ENCODE peak calls at places on chromosomes 13 and 19, in nine cellular contexts. T is RWPE2, E is fibroblast of the aortic adventitia, G is lung, X is cardiac muscle cell, L is B cell, O is AG10803, I is right lobe of liver, F is Calu3. U is an unnamed sample.

GRCh38 chr19:11576186-11576585 is 1.3 kb downstream of the ACP5 start:
- DNase-seq in T (no peak), E (no peak), G (no peak), X (no peak), L (no peak), O (no peak), I (no peak), F (no peak), U (no peak)

GRCh38 chr19:15412832-15413231 is 6.0 kb downstream of the AKAP8L start:
- DNase-seq in T (peak; percentile 2), E (no peak), G (no peak), X (no peak), L (no peak), O (no peak), I (no peak), F (no peak), U (no peak)

GRCh38 chr19:15122331-15123030 is 15.3 kb downstream of the SYDE1 start:
- DNase-seq in T (peak; percentile 12), E (no peak), G (no peak), X (no peak), L (no peak), O (no peak), I (no peak), F (no peak), U (no peak)

GRCh38 chr19:41031926-41032325 is 40.8 kb downstream of the CYP2B6 start:
- DNase-seq in T (no peak), E (peak; percentile 14), G (no peak), X (peak; percentile 2), L (no peak), O (no peak), I (no peak), F (no peak), U (no peak)

GRCh38 chr13:53138369-53139036 is 109.9 kb downstream of the OLFM4 start:
- DNase-seq in T (no peak), E (no peak), G (no peak), X (peak; percentile 82), L (no peak), O (peak; percentile 57), I (no peak), F (no peak), U (no peak)

GRCh38 chr13:47334173-47334572 is 437.3 kb upstream of the HTR2A start:
- DNase-seq in T (no peak), E (peak; percentile 86), G (no peak), X (peak; percentile 59), L (no peak), O (peak; percentile 96), I (no peak), F (no peak), U (no peak)

GRCh38 chr19:47157455-47158321 is 27.1 kb downstream of the SAE1 start:
- DNase-seq in T (no peak), E (peak; percentile 90), G (peak; percentile 31), X (peak; percentile 83), L (peak; percentile 59), O (peak; percentile 81), I (peak; percentile 25), F (no peak), U (no peak)

GRCh38 chr13:46552302-46552680 is 679 bp upstream of the LRCH1 start:
- DNase-seq in T (no peak), E (no peak), G (no peak), X (no peak), L (peak; percentile 23), O (no peak), I (no peak), F (no peak), U (no peak)

GRCh38 chr19:1408300-1409203 is 1.2 kb downstream of the DAZAP1 start:
- DNase-seq in T (no peak), E (peak; percentile 66), G (peak; percentile 62), X (peak; percentile 62), L (peak; percentile 69), O (peak; percentile 64), I (peak; percentile 64), F (peak; percentile 30), U (no peak)

GRCh38 chr19:14542721-14543328 is 13.4 kb downstream of the TECR start:
- DNase-seq in T (no peak), E (peak; percentile 75), G (no peak), X (peak; percentile 40), L (no peak), O (peak; percentile 67), I (no peak), F (no peak), U (no peak)

GRCh38 chr19:17103177-17103576 is 27.6 kb downstream of the MYO9B start:
- DNase-seq in T (no peak), E (peak; percentile 47), G (no peak), X (peak; percentile 59), L (no peak), O (no peak), I (no peak), F (peak; percentile 7), U (no peak)

GRCh38 chr19:35487821-35488220 is 2.4 kb downstream of the KRTDAP start:
- DNase-seq in T (no peak), E (no peak), G (no peak), X (no peak), L (no peak), O (no peak), I (no peak), F (no peak), U (no peak)

GRCh38 chr19:5645409-5645808 is 22.5 kb downstream of the SAFB start:
- DNase-seq in T (no peak), E (no peak), G (no peak), X (no peak), L (no peak), O (no peak), I (no peak), F (no peak), U (no peak)

GRCh38 chr19:55257461-55258411 is 1.1 kb downstream of the PPP6R1 start:
- DNase-seq in T (no peak), E (peak; percentile 4), G (no peak), X (peak; percentile 17), L (peak; percentile 33), O (peak; percentile 12), I (no peak), F (no peak), U (no peak)

DNA sequence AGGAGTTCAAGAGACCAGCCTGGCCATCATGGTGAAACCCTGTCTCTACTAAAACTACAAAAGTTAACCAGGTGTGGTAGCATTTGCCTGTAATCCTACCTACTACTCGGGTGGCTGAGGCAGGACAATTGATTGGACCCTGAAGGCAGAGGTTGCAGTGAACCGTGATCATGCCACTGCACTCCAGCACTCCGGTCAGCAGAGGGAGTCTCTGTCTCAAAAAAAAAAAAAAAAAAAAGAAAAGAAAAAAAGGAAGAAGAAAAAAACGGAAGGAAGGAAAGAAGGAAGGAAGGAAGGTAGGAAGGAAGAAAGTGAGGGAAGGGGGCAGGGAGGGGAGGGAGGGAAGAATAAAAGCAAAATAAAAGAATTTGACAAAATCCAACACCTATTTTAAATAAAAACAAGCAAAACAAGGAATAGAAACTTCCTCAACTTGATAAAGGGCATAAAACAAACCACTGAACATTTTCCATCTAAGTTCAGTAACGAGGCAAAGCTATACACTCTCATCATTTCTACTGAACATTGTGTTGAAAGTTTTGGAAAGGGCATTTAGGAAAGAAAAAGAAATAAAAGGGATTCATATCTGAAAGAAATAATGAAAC is 411.6 kb upstream of the SLITRK5 start:
- DNase-seq in T (no peak), E (no peak), G (no peak), X (peak; percentile 2), L (no peak), O (no peak), I (peak; percentile 14), F (no peak), U (no peak)
- TF ChIP-seq CTCF in T (peak; percentile 52), E (peak; percentile 16), G (no peak), X (no peak), L (no peak), O (peak; percentile 15), I (peak; percentile 20), F (no peak), U (peak; percentile 65)

DNA sequence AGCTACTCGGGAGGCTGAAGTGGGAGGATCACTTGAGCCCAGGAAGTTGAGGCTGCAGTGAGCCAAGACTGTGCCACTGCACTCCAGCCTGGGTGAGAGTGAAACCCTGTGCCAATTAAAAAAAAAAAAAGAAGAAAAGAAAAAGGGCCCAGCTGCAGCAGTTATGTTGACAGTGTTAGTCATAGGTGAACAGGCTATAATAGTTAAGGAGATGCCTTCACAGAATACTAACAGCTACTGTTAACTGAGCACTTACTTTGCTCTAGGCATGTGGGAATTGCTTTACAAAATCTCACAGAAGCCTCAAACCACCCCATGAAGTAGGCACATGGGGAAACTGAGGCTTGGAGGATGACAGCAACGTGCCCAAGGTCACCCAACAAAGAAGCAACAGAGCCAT is 3.9 kb downstream of the FBXO17 start:
- DNase-seq in T (no peak), E (no peak), G (no peak), X (no peak), L (no peak), O (no peak), I (no peak), F (no peak), U (no peak)
- TF ChIP-seq CTCF in T (no peak), E (no peak), G (no peak), X (no peak), L (no peak), O (no peak), I (no peak), F (no peak), U (no peak)

GRCh38 chr19:33132021-33132420 is at the start of gene WDR88:
- DNase-seq in T (no peak), E (no peak), G (no peak), X (no peak), L (no peak), O (no peak), I (no peak), F (no peak), U (no peak)

GRCh38 chr19:33130433-33130832 is 1.5 kb upstream of the WDR88 start:
- DNase-seq in T (no peak), E (no peak), G (no peak), X (no peak), L (no peak), O (no peak), I (no peak), F (no peak), U (no peak)

GRCh38 chr19:33134571-33135041 is 2.7 kb downstream of the WDR88 start:
- DNase-seq in T (no peak), E (no peak), G (no peak), X (no peak), L (peak; percentile 19), O (no peak), I (no peak), F (no peak), U (no peak)

GRCh38 chr19:33133438-33134031 is 1.6 kb downstream of the WDR88 start:
- DNase-seq in T (no peak), E (peak; percentile 10), G (no peak), X (peak; percentile 42), L (no peak), O (peak; percentile 31), I (no peak), F (no peak), U (no peak)

DNA sequence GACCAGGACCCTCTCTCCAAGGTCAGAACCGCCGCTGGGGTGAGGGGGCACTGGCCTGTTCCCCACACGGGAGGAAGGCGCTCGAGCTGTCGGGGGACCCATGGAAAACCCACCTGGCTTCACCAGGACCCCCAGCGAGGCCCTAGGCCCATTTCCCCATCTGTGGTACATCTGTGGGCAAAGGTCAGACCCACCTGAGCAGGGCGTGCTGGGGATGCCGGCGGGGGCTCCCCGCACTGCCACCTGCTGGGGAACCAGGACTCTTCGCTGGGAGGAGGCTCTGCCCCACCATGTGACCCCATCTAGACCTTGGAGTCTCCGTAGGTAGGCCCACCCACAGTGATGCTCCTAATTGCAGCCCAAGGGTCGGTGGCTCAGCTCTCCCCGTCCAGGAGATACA is 511 bp downstream of the WDR88 start:
- DNase-seq in T (no peak), E (no peak), G (no peak), X (no peak), L (no peak), O (no peak), I (no peak), F (peak; percentile 14), U (no peak)
- TF ChIP-seq CTCF in T (no peak), E (peak; percentile 27), G (no peak), X (peak; percentile 31), L (no peak), O (peak; percentile 3), I (no peak), F (peak; percentile 13), U (no peak)

GRCh38 chr13:23950736-23951510 is 53.6 kb upstream of the C1QTNF9B start:
- DNase-seq in T (no peak), E (no peak), G (no peak), X (no peak), L (no peak), O (no peak), I (no peak), F (no peak), U (no peak)
- TF ChIP-seq CTCF in T (no peak), E (no peak), G (no peak), X (peak; percentile 15), L (no peak), O (peak; percentile 8), I (no peak), F (no peak), U (no peak)